ENCODE peak calls at places on chromosomes 16 and 17, in six cellular contexts. K, V, X, E, D and T are unnamed samples. For H3K9me3, the result is how much of the 10 kb centered on the place peaks cover.

GRCh38 chr17:81167638-81168037 is 1.6 kb upstream of the AATK start:
- DNase-seq in V (no peak), D (no peak), E (no peak), X (no peak), K (no peak), T (no peak)

GRCh38 chr17:48578616-48579560 is 738 bp upstream of the HOXB4 start:
- DNase-seq in E (no peak), K (no peak), D (peak), V (no peak), X (peak), T (no peak)

GRCh38 chr17:29138184-29138955 is 41.8 kb downstream of the MYO18A start:
- DNase-seq in V (no peak), X (peak), K (no peak), E (no peak), D (peak), T (no peak)

GRCh38 chr16:74623214-74623842 is 16.4 kb upstream of the GLG1 start:
- DNase-seq in X (peak), E (peak), V (no peak), D (peak), K (no peak), T (no peak)

GRCh38 chr16:65621640-65622039 is 499.8 kb upstream of the CDH11 start:
- DNase-seq in V (peak), X (no peak), D (no peak), E (no peak), K (no peak), T (no peak)

GRCh38 chr16:83835972-83836566 is 28.3 kb downstream of the HSBP1 start:
- DNase-seq in E (no peak), V (no peak), X (peak), K (no peak), D (peak), T (no peak)

GRCh38 chr17:49456172-49456965 is 38.7 kb upstream of the NGFR start:
- DNase-seq in D (peak), E (no peak), V (no peak), K (no peak), X (peak), T (no peak)

GRCh38 chr16:88300463-88300835 is 82.3 kb upstream of the ZNF469 start:
- DNase-seq in K (no peak), D (peak), E (no peak), X (no peak), V (no peak), T (no peak)

GRCh38 chr17:73030501-73030911 is 62.0 kb downstream of the SLC39A11 start:
- DNase-seq in E (peak), D (peak), K (peak), X (peak), V (no peak), T (no peak)

GRCh38 chr16:46621006-46621629 is at the start of gene SHCBP1:
- DNase-seq in E (peak), K (peak), V (peak), D (peak), X (peak), T (peak)

GRCh38 chr17:72517413-72518237 is 396.8 kb downstream of the SOX9 start:
- DNase-seq in X (no peak), E (peak), D (no peak), K (no peak), V (no peak), T (no peak)

GRCh38 chr16:23836078-23836403 is 258 bp downstream of the PRKCB start:
- DNase-seq in E (no peak), V (no peak), K (no peak), X (no peak), D (no peak), T (no peak)

GRCh38 chr17:5881849-5882248 is 188.3 kb upstream of the WSCD1 start:
- DNase-seq in X (no peak), V (no peak), K (no peak), D (no peak), E (no peak), T (no peak)

GRCh38 chr17:39027037-39027436 is 59.8 kb upstream of the FBXO47 start:
- DNase-seq in K (peak), D (peak), V (peak), E (peak), X (no peak), T (no peak)

GRCh38 chr17:16515933-16516332 is 23.9 kb upstream of the LRRC75A start:
- DNase-seq in K (no peak), X (no peak), E (no peak), V (no peak), D (no peak), T (no peak)

GRCh38 chr17:33927732-33928133 is 327.4 kb upstream of the CCL2 start:
- DNase-seq in E (no peak), K (no peak), X (peak), D (peak), V (no peak), T (no peak)

GRCh38 chr16:87267566-87267965 is 49.6 kb downstream of the C16orf95 start:
- DNase-seq in K (peak), D (no peak), V (no peak), X (no peak), E (no peak), T (no peak)

GRCh38 chr17:39927928-39928867 is 666 bp downstream of the LRRC3C start:
- DNase-seq in K (peak), V (peak), D (peak), X (no peak), E (peak), T (no peak)

GRCh38 chr17:73841431-73842060 is 197.3 kb upstream of the SDK2 start:
- DNase-seq in V (no peak), K (no peak), D (peak), X (no peak), E (no peak), T (no peak)

GRCh38 chr16:81641403-81642106 is 137.5 kb upstream of the PLCG2 start:
- DNase-seq in E (no peak), V (no peak), K (no peak), X (no peak), D (no peak), T (no peak)

GRCh38 chr17:81153340-81153803 is 11.9 kb upstream of the PVALEF start:
- DNase-seq in E (no peak), D (peak), K (no peak), X (peak), V (no peak), T (no peak)

GRCh38 chr17:72126575-72127486 is 6.0 kb downstream of the SOX9 start:
- DNase-seq in V (no peak), K (no peak), X (peak), E (peak), D (peak), T (no peak)

DNA sequence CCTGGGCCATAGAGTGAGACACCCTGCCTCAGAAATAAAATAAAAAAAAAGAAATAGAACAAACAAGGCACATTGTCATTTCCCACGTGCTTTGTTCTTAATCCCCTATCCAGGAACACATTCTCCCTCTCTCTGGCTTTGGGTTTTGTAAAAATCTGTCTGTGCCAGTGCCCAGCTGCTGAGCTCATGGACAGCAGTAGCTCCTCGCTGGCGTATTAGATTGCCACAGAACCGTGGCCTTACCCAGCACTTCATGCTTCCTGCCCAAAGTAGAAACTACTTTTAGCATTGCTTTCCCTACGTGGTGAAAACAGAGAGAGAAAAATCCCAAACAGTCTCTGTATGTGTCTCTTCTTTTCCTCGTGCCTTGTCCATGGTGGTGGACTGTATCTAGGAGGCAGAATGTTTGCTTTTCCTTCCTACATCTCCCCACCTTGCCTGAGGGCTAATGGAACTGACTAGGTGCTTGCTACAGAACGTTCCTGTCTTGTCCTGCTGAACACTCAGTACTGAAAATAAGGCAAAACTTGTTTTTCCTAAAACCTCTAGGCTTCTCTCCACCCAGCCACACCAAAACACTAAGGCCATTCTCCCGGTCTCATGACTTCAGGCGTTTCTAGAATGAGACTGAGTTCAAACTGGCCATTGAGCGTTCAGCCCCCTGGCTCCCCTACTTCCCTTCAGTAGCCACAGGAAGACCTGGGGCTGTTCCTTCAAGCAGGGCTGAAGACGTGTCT is 26.1 kb downstream of the MNT start:
- DNase-seq in D (no peak), K (no peak), E (no peak), X (no peak), V (no peak), T (no peak)
- H3K27ac ChIP-seq in D (no peak), K (no peak), E (no peak), X (no peak), V (no peak), T (no peak)

GRCh38 chr16:5619314-5619713 is 521.7 kb upstream of the EEF2KMT start:
- DNase-seq in K (no peak), E (no peak), V (no peak), X (no peak), D (no peak), T (no peak)
- H3K9me3 ChIP-seq in K (under half), E (under half), V (under half), X (under half), D (under half), T (under half)

DNA sequence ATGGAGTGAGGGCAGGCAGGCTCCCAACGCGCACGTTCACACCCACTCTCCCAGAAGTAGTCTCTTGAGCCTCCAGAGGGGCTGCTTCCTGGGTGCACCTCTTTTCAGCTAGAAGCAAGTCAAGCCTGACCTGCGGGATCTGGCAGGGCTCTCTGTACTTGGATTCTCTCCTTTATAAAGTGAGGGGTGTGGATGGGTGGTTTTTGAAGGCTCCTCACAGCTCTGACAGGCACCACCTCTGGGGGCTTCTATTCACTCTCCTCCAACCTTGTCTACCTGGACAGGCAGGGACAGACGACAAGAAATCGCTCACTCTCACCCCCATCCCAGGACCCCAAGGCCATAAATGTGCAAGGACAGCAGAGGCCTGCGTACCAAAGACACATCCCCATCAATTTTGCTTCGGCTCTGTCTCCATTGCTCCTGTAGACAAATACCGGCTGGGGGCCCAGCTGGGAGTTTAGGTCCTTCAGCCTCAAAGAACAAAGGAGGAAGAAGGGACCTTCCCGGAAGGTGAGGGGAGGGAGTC is 814 bp upstream of the DYNLL2 start:
- DNase-seq in E (no peak), K (no peak), V (no peak), X (no peak), D (no peak), T (no peak)
- H3K27ac ChIP-seq in E (peak), K (peak), V (peak), X (peak), D (no peak), T (no peak)

DNA sequence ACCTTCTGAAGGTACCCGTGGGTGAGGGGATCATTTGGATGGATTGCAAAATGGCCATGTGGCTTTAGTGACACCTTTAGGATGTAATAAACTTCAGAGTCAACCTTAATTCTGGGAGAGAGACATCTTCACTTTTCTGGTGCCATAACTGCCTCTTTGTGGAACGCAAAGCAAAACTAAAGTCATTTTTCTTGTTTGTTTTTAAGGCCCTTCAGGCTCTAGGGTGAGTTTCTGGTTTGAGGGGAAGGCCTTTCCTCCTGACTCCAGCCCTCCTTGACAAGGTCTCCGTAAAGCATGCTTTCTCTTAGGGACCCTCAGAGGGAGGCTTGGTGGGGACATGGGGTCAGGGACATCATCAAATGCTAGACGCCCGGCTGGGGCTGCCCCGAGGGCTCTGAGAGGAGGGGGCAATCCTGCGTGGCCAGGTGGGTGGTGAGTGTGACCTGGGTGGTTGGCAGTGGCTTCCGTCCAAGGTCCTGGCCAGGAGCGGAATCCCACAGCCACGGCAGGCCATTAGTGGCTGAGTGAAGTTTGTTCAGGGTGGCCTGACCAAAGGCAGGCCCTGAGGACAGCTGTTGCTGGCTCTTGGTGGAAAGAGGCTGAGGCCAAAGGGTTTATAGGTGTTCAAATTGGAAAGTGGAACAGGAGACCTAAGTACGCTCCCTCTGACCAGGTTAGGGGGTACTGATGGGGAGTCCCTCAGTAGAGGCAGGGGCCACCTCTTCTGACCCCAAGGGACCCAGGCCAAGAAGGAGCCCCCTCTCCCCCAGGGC is 112.2 kb downstream of the METRNL start:
- DNase-seq in X (no peak), K (peak), D (no peak), V (peak), E (no peak), T (peak)
- H3K9me3 ChIP-seq in X (under half), K (under half), D (under half), V (under half), E (under half), T (under half)

DNA sequence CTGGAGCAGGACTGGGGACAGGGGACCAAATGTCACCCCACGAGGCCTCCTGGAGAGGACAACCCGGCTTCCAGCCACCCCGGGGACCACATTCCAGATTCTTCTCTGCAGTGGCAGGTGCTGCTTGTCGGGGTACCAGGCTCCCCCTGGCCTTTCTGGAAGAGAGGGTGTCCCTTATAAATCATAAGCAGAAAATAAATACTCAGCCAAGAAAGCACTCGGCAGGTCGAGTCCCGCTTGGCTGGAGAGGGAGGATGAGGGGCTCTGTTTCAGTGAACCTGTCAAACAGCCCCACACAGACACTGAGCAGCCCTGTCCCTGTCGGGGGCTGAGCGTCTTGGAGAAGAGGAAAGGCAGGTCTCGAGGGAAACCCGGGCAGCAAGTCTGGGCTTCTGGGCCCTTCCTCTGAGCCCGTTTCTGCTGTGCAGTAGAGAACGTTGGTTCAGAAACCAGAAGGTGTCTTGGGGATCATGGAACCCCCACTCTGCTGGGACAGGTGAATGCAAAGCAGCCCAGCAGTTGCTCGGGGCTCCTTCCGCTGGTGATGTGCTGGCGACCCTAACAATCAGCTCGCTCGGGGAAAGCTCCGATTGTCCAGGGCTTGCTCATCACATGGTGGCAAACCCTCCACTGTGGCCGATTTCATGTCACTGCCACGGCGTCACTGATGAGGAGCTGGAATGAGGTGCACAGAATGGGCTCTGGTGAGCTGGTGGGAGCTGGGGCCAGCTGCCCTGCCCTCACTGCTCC is 36.6 kb downstream of the COX4I1 start:
- DNase-seq in D (no peak), K (no peak), E (no peak), V (no peak), X (no peak), T (no peak)
- H3K27ac ChIP-seq in D (no peak), K (no peak), E (no peak), V (no peak), X (no peak), T (no peak)

GRCh38 chr16:5582529-5582928 is 484.9 kb upstream of the EEF2KMT start:
- DNase-seq in D (no peak), X (no peak), V (no peak), E (no peak), K (no peak), T (no peak)
- H3K9me3 ChIP-seq in D (under half), X (under half), V (under half), E (under half), K (under half), T (under half)

GRCh38 chr17:44159519-44160210 is 10.8 kb upstream of the ASB16 start:
- DNase-seq in X (peak), V (no peak), E (no peak), D (no peak), K (no peak), T (no peak)
- H3K27ac ChIP-seq in X (no peak), V (no peak), E (no peak), D (no peak), K (no peak), T (no peak)

DNA sequence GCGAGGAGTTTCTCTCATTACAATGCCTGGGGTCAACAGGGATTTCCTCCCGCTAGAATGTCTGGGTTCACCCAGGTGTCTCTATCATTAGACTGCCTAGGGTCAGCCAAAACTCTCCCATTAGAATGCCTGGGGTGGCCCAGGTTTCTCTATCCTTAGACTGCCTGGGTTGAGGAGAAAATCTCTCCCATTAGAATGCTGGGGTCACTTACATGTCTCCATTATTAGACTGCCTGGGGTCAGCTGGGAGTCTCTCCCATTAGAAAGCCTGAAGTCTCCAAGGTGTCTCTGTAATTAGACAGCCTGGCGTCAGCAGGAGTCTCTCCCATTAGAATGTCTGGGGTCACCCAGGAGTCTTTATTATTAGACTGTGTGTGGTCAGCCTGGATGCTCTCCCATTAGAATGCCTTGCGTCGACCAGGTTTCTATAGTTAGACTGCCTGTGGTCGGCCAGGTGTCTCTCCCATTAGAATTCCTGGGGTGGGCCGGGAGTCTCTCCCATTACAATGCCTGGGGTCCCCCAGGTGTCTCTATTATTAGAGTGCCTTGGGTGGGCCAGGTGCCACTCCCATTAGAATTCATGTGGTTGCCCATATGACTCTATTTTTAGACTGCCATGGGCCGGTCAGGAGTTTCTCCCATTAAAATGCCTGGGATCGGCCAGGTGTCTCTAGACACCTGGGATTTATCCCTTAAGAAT is 2272.1 kb downstream of the TP53TG3F start:
- DNase-seq in K (no peak), D (no peak), X (no peak), E (no peak), V (no peak), T (no peak)
- H3K9me3 ChIP-seq in K (under half), D (under half), X (under half), E (half or more), V (under half), T (under half)

DNA sequence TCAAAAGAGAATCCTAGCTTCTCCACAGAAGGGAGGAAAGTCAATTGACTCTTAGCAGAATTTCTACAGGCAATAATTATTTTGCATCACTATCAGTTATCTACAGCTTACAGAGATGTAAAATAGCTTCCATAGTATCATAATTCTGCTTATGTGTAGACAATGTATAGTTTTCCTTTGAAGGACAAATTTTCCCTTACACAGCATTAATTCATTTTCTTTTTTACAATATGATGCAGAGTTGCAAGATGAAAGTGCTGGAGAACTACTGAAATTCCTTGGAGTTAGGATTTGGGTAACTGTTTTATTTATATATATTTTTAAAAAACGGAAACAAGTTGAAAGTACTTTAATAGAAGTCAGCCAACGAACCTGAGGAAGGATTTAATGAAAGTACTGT is 111.0 kb upstream of the CPHXL start:
- DNase-seq in V (no peak), X (no peak), K (no peak), E (no peak), D (no peak), T (no peak)
- H3K27ac ChIP-seq in V (no peak), X (no peak), K (no peak), E (no peak), D (no peak), T (no peak)

DNA sequence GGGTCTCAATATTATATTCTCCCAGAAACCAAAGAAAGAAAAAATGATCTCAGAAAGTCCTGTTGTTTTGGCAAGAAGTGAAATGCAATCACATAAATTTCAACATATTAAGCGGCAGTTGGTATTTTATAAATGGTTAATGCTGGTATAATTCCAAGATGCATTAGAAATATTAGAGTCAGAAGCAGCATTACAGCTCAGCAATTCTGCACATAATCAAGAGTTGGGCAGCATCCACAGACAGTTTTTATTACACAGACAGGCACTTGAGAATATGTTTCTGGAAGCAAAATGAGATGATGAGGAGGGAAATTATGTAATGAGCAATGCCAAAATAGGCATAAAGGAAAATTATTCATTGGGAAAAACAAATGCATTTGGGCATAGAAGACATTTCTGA is 148.1 kb downstream of the KCNJ2 start:
- DNase-seq in E (no peak), D (no peak), K (no peak), X (no peak), V (no peak), T (no peak)
- H3K9me3 ChIP-seq in E (under half), D (under half), K (under half), X (under half), V (under half), T (under half)